ENCODE peak calls at places on chromosomes 5 and 9, in eight cellular contexts. V, H, K, F, N, C, L and J are unnamed samples.

GRCh38 chr5:78500028-78500427 is 139.6 kb downstream of the SCAMP1 start:
- DNase-seq in V (no peak), H (no peak), K (no peak), F (no peak), N (no peak), C (no peak), L (no peak), J (no peak)

GRCh38 chr5:95847261-95847592 is 24.7 kb upstream of the GLRX start:
- DNase-seq in V (no peak), H (no peak), K (no peak), F (no peak), N (no peak), C (no peak), L (no peak), J (no peak)

GRCh38 chr5:168477060-168477459 is 9.2 kb upstream of the RARS1 start:
- DNase-seq in V (no peak), H (no peak), K (no peak), F (no peak), N (no peak), C (no peak), L (no peak), J (no peak)

GRCh38 chr9:121133104-121133816 is 58.5 kb downstream of the CNTRL start:
- DNase-seq in V (peak; percentile 79), H (peak; percentile 27), K (peak; percentile 68), F (peak; percentile 18), N (peak; percentile 69), C (peak; percentile 91), L (no peak), J (no peak)

GRCh38 chr5:54883374-54884194 is 101.8 kb downstream of the ESM1 start:
- DNase-seq in V (peak; percentile 69), H (peak; percentile 73), K (peak; percentile 72), F (peak; percentile 37), N (peak; percentile 38), C (no peak), L (peak; percentile 32), J (peak; percentile 34)

GRCh38 chr9:124260769-124261603 is 3.2 kb downstream of the NEK6 start:
- DNase-seq in V (no peak), H (no peak), K (no peak), F (no peak), N (peak; percentile 50), C (no peak), L (no peak), J (no peak)

GRCh38 chr5:111697881-111698757 is 58.9 kb downstream of the NREP start:
- DNase-seq in V (no peak), H (no peak), K (peak; percentile 48), F (no peak), N (no peak), C (no peak), L (no peak), J (peak; percentile 44)

GRCh38 chr5:178685386-178686059 is 44.9 kb downstream of the ZNF354A start:
- DNase-seq in V (peak; percentile 10), H (no peak), K (no peak), F (no peak), N (no peak), C (no peak), L (no peak), J (no peak)

GRCh38 chr9:111000202-111000601 is 38.1 kb downstream of the LPAR1 start:
- DNase-seq in V (no peak), H (no peak), K (no peak), F (no peak), N (no peak), C (no peak), L (no peak), J (no peak)

GRCh38 chr9:77960356-77961153 is 71.1 kb downstream of the GNAQ start:
- DNase-seq in V (no peak), H (no peak), K (peak; percentile 39), F (no peak), N (no peak), C (no peak), L (no peak), J (no peak)

GRCh38 chr5:157108961-157109360 is at the start of gene HAVCR2:
- DNase-seq in V (peak; percentile 72), H (no peak), K (no peak), F (no peak), N (no peak), C (peak; percentile 72), L (peak; percentile 50), J (no peak)

GRCh38 chr9:89278997-89279739 is 31.8 kb upstream of the CKS2 start:
- DNase-seq in V (no peak), H (peak; percentile 9), K (no peak), F (no peak), N (no peak), C (no peak), L (no peak), J (peak; percentile 41)

GRCh38 chr5:142263346-142263745 is 61.5 kb downstream of the SPRY4 start:
- DNase-seq in V (no peak), H (no peak), K (no peak), F (no peak), N (no peak), C (no peak), L (no peak), J (no peak)

GRCh38 chr9:137353223-137354152 is 51.4 kb upstream of the NRARP start:
- DNase-seq in V (peak; percentile 72), H (no peak), K (no peak), F (no peak), N (no peak), C (no peak), L (no peak), J (no peak)

GRCh38 chr5:71937906-71938698 is 169.2 kb upstream of the MAP1B start:
- DNase-seq in V (no peak), H (no peak), K (no peak), F (no peak), N (no peak), C (no peak), L (no peak), J (no peak)

GRCh38 chr5:18333841-18334240 is 699.6 kb downstream of the TAF11L14 start:
- DNase-seq in V (no peak), H (no peak), K (no peak), F (no peak), N (no peak), C (no peak), L (no peak), J (no peak)

GRCh38 chr5:139404484-139404840 is 573 bp upstream of the SPATA24 start:
- DNase-seq in V (no peak), H (no peak), K (no peak), F (no peak), N (no peak), C (no peak), L (no peak), J (no peak)

GRCh38 chr9:79731483-79731882 is 159.7 kb downstream of the TLE4 start:
- DNase-seq in V (no peak), H (no peak), K (no peak), F (no peak), N (no peak), C (no peak), L (no peak), J (no peak)

GRCh38 chr9:98195671-98196070 is 3.2 kb upstream of the CORO2A start:
- DNase-seq in V (no peak), H (no peak), K (no peak), F (no peak), N (no peak), C (no peak), L (no peak), J (no peak)

GRCh38 chr9:109856785-109857184 is 76.8 kb downstream of the PALM2AKAP2 start:
- DNase-seq in V (no peak), H (peak; percentile 4), K (peak; percentile 15), F (no peak), N (no peak), C (no peak), L (no peak), J (no peak)

GRCh38 chr5:50751064-50751657 is 84.7 kb downstream of the PARP8 start:
- DNase-seq in V (no peak), H (peak; percentile 17), K (no peak), F (no peak), N (no peak), C (no peak), L (no peak), J (no peak)

GRCh38 chr5:346229-346935 is 24.9 kb downstream of the AHRR start:
- DNase-seq in V (no peak), H (no peak), K (no peak), F (no peak), N (no peak), C (no peak), L (no peak), J (no peak)

DNA sequence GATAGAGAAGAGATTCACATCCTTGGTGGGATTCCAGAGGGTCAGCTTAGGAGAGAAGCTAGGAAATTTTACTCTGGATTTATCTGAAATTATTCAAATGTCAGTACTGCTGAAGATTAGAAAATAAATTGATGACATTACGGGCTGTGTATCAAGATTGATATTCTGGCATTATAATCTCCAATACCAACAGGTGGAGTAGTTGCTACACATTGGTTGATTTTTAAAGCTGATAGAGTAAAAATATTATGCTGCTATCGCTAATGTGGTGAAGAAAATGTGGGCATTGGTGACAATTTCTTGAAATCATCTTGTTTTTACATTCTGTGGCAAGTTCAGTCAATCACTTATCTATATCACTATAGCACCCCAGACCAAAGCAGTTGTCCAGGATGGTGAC is 378.5 kb downstream of the MTRR start:
- DNase-seq in V (no peak), H (no peak), K (no peak), F (no peak), N (no peak), C (no peak), L (no peak), J (no peak)
- TF ChIP-seq CTCF in V (no peak), H (no peak), K (no peak), F (no peak), N (no peak), C (no peak), L (no peak), J (no peak)

GRCh38 chr5:177457239-177458121 is 10.9 kb downstream of the PRR7 start:
- DNase-seq in V (peak; percentile 78), H (peak; percentile 85), K (peak; percentile 93), F (peak; percentile 72), N (peak; percentile 69), C (no peak), L (peak; percentile 76), J (peak; percentile 87)
- TF ChIP-seq CTCF in V (peak; percentile 50), H (peak; percentile 61), K (peak; percentile 55), F (peak; percentile 63), N (peak; percentile 48), C (peak; percentile 65), L (no peak), J (peak; percentile 64)

GRCh38 chr5:176538505-176538806 is 1.3 kb upstream of the RNF44 start:
- DNase-seq in V (no peak), H (no peak), K (no peak), F (no peak), N (no peak), C (no peak), L (no peak), J (no peak)
- TF ChIP-seq CTCF in V (no peak), H (no peak), K (no peak), F (peak; percentile 23), N (no peak), C (no peak), L (no peak), J (no peak)

DNA sequence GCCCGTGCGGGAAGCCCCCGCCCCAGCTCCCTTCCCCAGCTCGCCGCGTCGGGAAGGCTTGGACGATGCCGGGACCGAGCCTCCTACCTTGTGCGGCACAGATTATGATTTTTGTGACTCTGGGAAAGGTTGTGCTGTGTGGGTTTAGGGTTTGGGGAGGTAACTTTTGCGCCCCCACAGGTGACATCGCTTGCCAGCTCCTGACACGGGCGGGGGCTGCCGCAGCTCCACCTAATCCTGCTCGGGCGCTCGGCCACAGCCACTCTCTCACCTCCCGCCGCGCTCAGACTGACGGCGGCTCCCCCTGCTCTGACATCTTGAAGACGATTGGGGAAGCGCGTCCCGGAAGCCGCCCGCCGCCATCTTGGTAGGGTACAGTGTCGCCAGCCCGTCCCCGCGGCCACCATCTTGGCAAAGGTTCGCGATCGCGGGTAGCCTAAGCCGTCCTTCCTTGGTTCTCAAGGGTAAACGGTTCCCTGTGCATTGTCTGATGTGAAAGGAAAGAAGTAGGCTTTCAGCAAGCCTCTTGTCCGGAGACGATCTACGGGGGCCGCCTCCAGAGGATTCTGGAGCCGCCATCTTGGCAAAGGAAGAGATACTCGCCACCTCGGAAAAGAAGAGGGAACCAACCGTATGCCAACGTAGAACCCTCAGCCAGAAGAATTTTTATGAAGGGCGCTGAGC is 1.7 kb upstream of the NR3C1 start:
- DNase-seq in V (peak; percentile 94), H (peak; percentile 86), K (peak; percentile 81), F (peak; percentile 67), N (peak; percentile 90), C (peak; percentile 95), L (peak; percentile 85), J (peak; percentile 81)
- TF ChIP-seq CTCF in V (peak; percentile 15), H (no peak), K (no peak), F (peak; percentile 29), N (no peak), C (peak; percentile 17), L (no peak), J (no peak)